ENCODE peak calls at places on chromosomes 3 and 15, in ten cellular contexts. N is IMR-90; L is tibial artery; Q is GM23248; R is heart right ventricle; K is endodermal cell; E is pancreas; B is body of pancreas; X is K562; W is CD4-positive, CD25-positive, alpha-beta regulatory T cell. V is an unnamed sample. For H3K4me1, the result is how much of the 10 kb centered on the place peaks cover.

GRCh38 chr15:89167267-89168176 is 53.9 kb downstream of the RLBP1 start:
- DNase-seq in W (no peak), X (peak), L (peak), Q (peak), E (no peak), K (peak), N (peak), R (no peak), B (peak), V (peak)

GRCh38 chr15:43285609-43286037 is 18.9 kb upstream of the TGM5 start:
- DNase-seq in K (peak), N (peak), L (no peak), R (peak), E (no peak), B (peak), X (peak), Q (peak), W (peak), V (no peak)

GRCh38 chr15:88036154-88036839 is 220.2 kb downstream of the NTRK3 start:
- DNase-seq in E (no peak), W (no peak), K (peak), X (no peak), B (no peak), N (no peak), L (no peak), Q (no peak), R (no peak), V (no peak)

GRCh38 chr3:168094580-168094876 is 1.2 kb downstream of the GOLIM4 start:
- DNase-seq in R (no peak), K (no peak), W (no peak), X (no peak), E (no peak), Q (no peak), B (no peak), L (no peak), N (no peak), V (peak)

GRCh38 chr3:186307594-186307993 is 54.4 kb downstream of the DGKG start:
- DNase-seq in L (no peak), X (peak), K (no peak), N (peak), Q (peak), E (no peak), R (no peak), B (no peak), W (no peak), V (no peak)

GRCh38 chr15:70336425-70337009 is 238.8 kb upstream of the TLE3 start:
- DNase-seq in Q (no peak), B (no peak), K (no peak), E (no peak), L (no peak), N (no peak), W (no peak), R (no peak), X (no peak), V (no peak)

GRCh38 chr3:172181936-172182708 is 142.7 kb downstream of the FNDC3B start:
- DNase-seq in K (peak), L (no peak), W (no peak), B (no peak), E (no peak), X (no peak), Q (peak), R (no peak), N (peak), V (no peak)

GRCh38 chr3:50674349-50675178 is at the start of gene DOCK3:
- DNase-seq in Q (peak), L (peak), W (peak), B (peak), K (peak), N (peak), X (peak), E (peak), R (peak), V (peak)

GRCh38 chr3:132593950-132594328 is 3.1 kb upstream of the ACKR4 start:
- DNase-seq in E (no peak), Q (peak), W (no peak), K (no peak), L (no peak), X (no peak), R (no peak), N (peak), B (no peak), V (no peak)

GRCh38 chr3:128701342-128702212 is 24.4 kb upstream of the RAB7A start:
- DNase-seq in X (no peak), E (no peak), R (no peak), Q (no peak), L (no peak), N (peak), B (no peak), K (no peak), W (no peak), V (no peak)

GRCh38 chr15:86759766-86760165 is 680.1 kb downstream of the AGBL1 start:
- DNase-seq in W (no peak), Q (no peak), X (no peak), K (no peak), N (no peak), E (no peak), R (no peak), L (no peak), B (no peak), V (no peak)

GRCh38 chr15:25501828-25502446 is 63.1 kb upstream of the UBE3A start:
- DNase-seq in Q (peak), E (no peak), K (peak), B (peak), W (no peak), X (peak), N (peak), L (no peak), R (peak), V (no peak)

GRCh38 chr3:196063049-196063448 is 18.8 kb downstream of the TFRC start:
- DNase-seq in E (no peak), R (no peak), B (no peak), X (no peak), W (no peak), L (no peak), K (no peak), N (peak), Q (peak), V (no peak)

GRCh38 chr15:43483306-43484128 is 9.4 kb downstream of the TP53BP1 start:
- DNase-seq in X (no peak), L (no peak), Q (peak), K (no peak), E (no peak), R (no peak), W (no peak), B (no peak), N (no peak), V (no peak)

GRCh38 chr3:127787071-127787490 is 35.2 kb downstream of the MGLL start:
- DNase-seq in R (no peak), Q (peak), N (no peak), K (no peak), L (peak), E (no peak), B (no peak), W (no peak), X (no peak), V (peak)

GRCh38 chr3:128271536-128272332 is 118.5 kb downstream of the EEFSEC start:
- DNase-seq in N (no peak), Q (no peak), X (no peak), R (no peak), B (no peak), L (no peak), K (peak), E (no peak), W (no peak), V (no peak)

GRCh38 chr15:29708519-29708918 is 113.7 kb downstream of the TJP1 start:
- DNase-seq in X (no peak), R (no peak), W (no peak), B (no peak), E (no peak), Q (no peak), K (no peak), N (no peak), L (no peak), V (no peak)

GRCh38 chr3:186823391-186823790 is 17.1 kb upstream of the RFC4 start:
- DNase-seq in N (peak), B (no peak), K (peak), R (no peak), X (no peak), L (no peak), Q (peak), W (no peak), E (no peak), V (no peak)

GRCh38 chr3:64594129-64594528 is 93.7 kb downstream of the ADAMTS9 start:
- DNase-seq in E (no peak), W (no peak), L (no peak), B (no peak), X (no peak), R (peak), N (no peak), K (no peak), Q (no peak), V (no peak)

GRCh38 chr15:41780727-41781126 is 6.4 kb downstream of the MAPKBP1 start:
- DNase-seq in K (no peak), N (no peak), E (no peak), L (no peak), Q (no peak), W (no peak), R (no peak), B (no peak), X (no peak), V (no peak)

GRCh38 chr3:108283006-108283405 is 13.3 kb upstream of the HHLA2 start:
- DNase-seq in X (no peak), Q (no peak), R (no peak), L (no peak), W (no peak), K (no peak), N (no peak), B (no peak), E (no peak), V (no peak)

GRCh38 chr3:45252833-45253232 is 26.7 kb upstream of the TMEM158 start:
- DNase-seq in W (no peak), X (no peak), L (no peak), Q (no peak), B (no peak), R (no peak), N (no peak), E (no peak), K (no peak), V (no peak)

GRCh38 chr3:86869536-86869935 is 121.4 kb downstream of the VGLL3 start:
- DNase-seq in E (no peak), N (no peak), Q (no peak), L (no peak), R (no peak), X (no peak), W (no peak), B (no peak), K (no peak), V (no peak)

GRCh38 chr3:152321806-152322377 is 53.2 kb downstream of the MBNL1 start:
- DNase-seq in E (no peak), R (no peak), K (no peak), Q (no peak), B (no peak), N (no peak), L (no peak), X (no peak), W (no peak), V (no peak)
- H3K4me1 ChIP-seq in E (under half), R (half or more), K (under half), Q (half or more), B (under half), N (under half), L (under half), X (under half), W (half or more), V (under half)

DNA sequence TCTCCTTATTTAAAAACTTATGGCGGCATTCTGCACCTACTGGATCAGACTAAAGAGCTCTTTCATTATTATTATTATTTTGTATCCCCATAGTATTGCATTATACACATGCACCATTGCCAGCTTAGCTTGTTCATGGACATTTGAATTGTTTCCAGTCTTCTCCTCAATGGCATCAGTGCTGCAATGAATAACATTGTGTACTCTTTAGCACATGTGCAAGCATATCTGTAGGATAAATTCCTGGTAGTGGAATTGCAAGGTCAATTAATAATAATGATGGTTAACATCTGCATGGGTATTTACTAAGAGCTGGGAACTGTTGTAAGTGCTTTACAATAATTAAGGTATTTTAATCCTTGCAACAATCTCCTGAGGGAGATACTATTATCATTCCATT is 52.0 kb downstream of the AMOTL2 start:
- DNase-seq in L (no peak), Q (no peak), X (no peak), R (no peak), B (no peak), K (no peak), N (no peak), W (no peak), E (no peak), V (no peak)
- H3K4me1 ChIP-seq in L (under half), Q (half or more), X (under half), R (under half), B (under half), K (under half), N (under half), W (under half), E (under half), V (under half)

GRCh38 chr3:106331636-106332035 is 462.8 kb upstream of the CBLB start:
- DNase-seq in W (no peak), K (no peak), N (no peak), E (no peak), Q (no peak), B (no peak), X (no peak), R (no peak), L (no peak), V (no peak)
- H3K4me1 ChIP-seq in W (under half), K (under half), N (under half), E (under half), Q (under half), B (under half), X (under half), R (under half), L (under half), V (under half)

DNA sequence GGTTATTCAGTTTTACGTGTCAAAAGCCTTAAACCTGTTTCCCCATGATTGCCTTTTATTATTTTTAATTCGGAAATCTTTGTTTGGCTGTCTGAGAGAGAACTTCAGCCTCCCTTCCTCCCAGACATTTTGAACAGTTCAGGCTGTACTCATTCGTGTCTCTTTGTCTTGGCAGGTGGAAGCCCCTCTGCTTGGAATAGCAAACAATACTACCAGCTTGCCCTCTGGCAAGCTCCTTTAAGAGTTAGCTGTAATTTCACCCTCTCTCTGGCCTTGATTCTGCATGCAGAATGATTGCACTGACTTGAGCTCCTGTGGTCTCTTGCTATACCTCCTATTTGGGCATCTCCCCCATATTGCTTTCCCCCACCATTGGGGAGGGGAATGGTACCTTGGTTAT is 11.7 kb downstream of the IGF1R start:
- DNase-seq in X (no peak), E (no peak), B (no peak), K (no peak), R (no peak), Q (no peak), N (no peak), W (no peak), L (no peak), V (no peak)
- H3K4me1 ChIP-seq in X (under half), E (under half), B (under half), K (under half), R (half or more), Q (under half), N (under half), W (under half), L (half or more), V (under half)

V was measured in left lung.